ENCODE peak calls at places on chromosomes 16 and 17, in six cellular contexts. A, C, E, W, O and U are unnamed samples.

GRCh38 chr17:2397247-2398171 is 3.4 kb downstream of the MNT start:
- DNase-seq in A (no peak), C (no peak), E (no peak), W (no peak), O (no peak), U (no peak)

GRCh38 chr17:3768341-3768740 is 32.6 kb downstream of the ITGAE start:
- DNase-seq in A (no peak), C (no peak), E (no peak), W (no peak), O (no peak), U (no peak)

GRCh38 chr17:17849863-17850373 is 13.1 kb upstream of the SREBF1 start:
- DNase-seq in A (peak; percentile 44), C (peak; percentile 69), E (peak; percentile 58), W (peak; percentile 59), O (no peak), U (peak; percentile 42)

GRCh38 chr17:76384222-76384986 is at the start of gene SPHK1:
- DNase-seq in A (peak; percentile 84), C (no peak), E (peak; percentile 90), W (peak; percentile 74), O (peak; percentile 77), U (peak; percentile 78)

GRCh38 chr17:32100971-32101631 is 41.2 kb upstream of the RHOT1 start:
- DNase-seq in A (no peak), C (no peak), E (no peak), W (peak; percentile 72), O (no peak), U (no peak)

GRCh38 chr17:3818786-3819185 is 17.8 kb upstream of the ITGAE start:
- DNase-seq in A (no peak), C (no peak), E (no peak), W (no peak), O (no peak), U (no peak)

GRCh38 chr17:77399319-77399959 is 258.7 kb downstream of the SEC14L1 start:
- DNase-seq in A (no peak), C (no peak), E (no peak), W (no peak), O (no peak), U (no peak)

GRCh38 chr17:46853896-46854444 is 2.6 kb downstream of the WNT9B start:
- DNase-seq in A (no peak), C (no peak), E (no peak), W (no peak), O (no peak), U (no peak)

GRCh38 chr16:27408012-27408601 is 6.1 kb downstream of the IL21R start:
- DNase-seq in A (no peak), C (peak; percentile 57), E (no peak), W (peak; percentile 17), O (no peak), U (no peak)

GRCh38 chr16:15822957-15823356 is 33.9 kb downstream of the MYH11 start:
- DNase-seq in A (no peak), C (no peak), E (no peak), W (no peak), O (no peak), U (no peak)

GRCh38 chr16:56189990-56190902 is 1.0 kb upstream of the GNAO1 start:
- DNase-seq in A (no peak), C (no peak), E (peak; percentile 18), W (no peak), O (no peak), U (no peak)

GRCh38 chr16:51759329-51759728 is 608.3 kb upstream of the SALL1 start:
- DNase-seq in A (no peak), C (no peak), E (no peak), W (no peak), O (peak; percentile 57), U (no peak)

GRCh38 chr16:57859331-57859730 is 57.0 kb upstream of the KIFC3 start:
- DNase-seq in A (peak; percentile 82), C (no peak), E (peak; percentile 79), W (no peak), O (peak; percentile 38), U (no peak)

GRCh38 chr17:66664336-66664735 is 170.6 kb upstream of the CACNG5 start:
- DNase-seq in A (no peak), C (no peak), E (no peak), W (no peak), O (no peak), U (no peak)

GRCh38 chr17:66663041-66663494 is 171.8 kb upstream of the CACNG5 start:
- DNase-seq in A (no peak), C (no peak), E (no peak), W (no peak), O (peak; percentile 15), U (no peak)

GRCh38 chr17:66662496-66662895 is 172.4 kb upstream of the CACNG5 start:
- DNase-seq in A (no peak), C (no peak), E (no peak), W (no peak), O (no peak), U (no peak)

GRCh38 chr17:66661411-66661843 is 173.5 kb upstream of the CACNG5 start:
- DNase-seq in A (peak; percentile 77), C (no peak), E (no peak), W (no peak), O (no peak), U (no peak)

DNA sequence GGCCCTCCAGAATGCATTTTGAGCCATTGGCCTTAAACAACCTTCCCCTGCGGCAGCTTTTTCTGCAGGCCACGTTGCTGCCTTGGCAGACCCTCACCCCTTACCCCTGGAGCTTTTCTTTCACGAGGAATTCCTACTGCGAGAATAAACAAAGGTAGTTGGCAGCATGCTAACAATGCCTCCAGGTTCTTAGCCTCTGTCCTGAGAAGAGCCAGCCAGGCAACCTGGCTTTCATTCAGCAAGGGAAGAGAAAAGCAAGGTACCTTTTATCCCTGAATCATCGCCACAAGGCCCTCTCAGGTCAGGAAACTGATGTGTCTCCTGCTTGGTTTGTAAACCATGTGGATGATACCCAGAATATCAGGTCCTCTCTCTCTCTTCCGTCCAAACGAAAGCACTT is 173.1 kb upstream of the CACNG5 start:
- DNase-seq in A (no peak), C (no peak), E (no peak), W (no peak), O (no peak), U (no peak)
- H3K27ac ChIP-seq in A (peak overlapping the region; percentile 29), C (no peak overlapping the region), E (no peak overlapping the region), W (no peak overlapping the region), O (no peak overlapping the region), U (no peak overlapping the region)

DNA sequence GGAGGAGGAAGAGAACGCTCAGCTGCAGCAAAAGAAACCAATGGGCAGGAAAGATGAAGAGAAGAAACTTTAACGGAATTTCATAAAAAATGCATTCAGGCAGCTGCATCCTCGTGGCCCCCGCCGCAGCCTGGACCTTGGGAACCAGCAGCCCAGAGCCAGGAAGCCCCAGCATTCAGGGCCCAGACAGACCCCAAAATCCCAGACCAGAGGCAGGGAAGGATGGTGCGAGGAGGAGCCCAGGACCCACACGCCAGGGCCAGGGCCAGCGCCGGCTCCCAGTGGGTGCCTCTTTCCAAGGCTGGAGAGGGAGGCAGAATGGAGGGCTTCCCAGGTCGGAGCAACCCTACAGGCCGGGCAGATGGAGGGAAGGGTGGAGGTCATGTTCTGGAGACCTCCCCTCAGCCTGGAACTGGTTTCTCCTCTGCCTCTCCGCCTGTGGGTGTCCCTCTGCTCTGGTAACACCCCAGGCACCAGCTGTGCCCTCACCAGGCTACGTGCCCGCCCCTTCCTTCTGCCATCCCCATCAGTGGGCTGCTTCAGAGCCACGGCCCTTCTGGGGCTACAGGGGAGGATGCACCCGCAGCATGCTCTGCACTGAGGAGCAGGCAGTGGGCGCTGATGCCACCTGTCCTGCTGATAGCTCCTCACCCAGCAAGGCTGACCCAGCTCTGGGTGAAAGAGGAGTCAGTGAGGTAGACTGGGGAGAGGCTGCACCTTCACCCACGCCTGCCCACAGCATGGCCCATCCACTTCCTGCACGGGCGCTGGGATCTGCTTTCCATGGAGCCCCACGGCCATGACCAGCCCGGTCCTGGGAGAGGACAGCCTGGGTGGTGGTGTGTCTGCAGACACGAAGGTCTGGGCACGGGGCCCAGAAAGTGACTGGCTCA is 1.2 kb upstream of the MIF4GD start:
- DNase-seq in A (peak; percentile 33), C (peak; percentile 19), E (no peak), W (no peak), O (peak; percentile 23), U (peak; percentile 71)
- H3K27ac ChIP-seq in A (peak overlapping the region; percentile 96), C (peak overlapping the region; percentile 84), E (no peak overlapping the region), W (peak overlapping the region; percentile 93), O (no peak overlapping the region), U (peak overlapping the region; percentile 97)

GRCh38 chr16:75099738-75100615 is 16.6 kb downstream of the LDHD start:
- DNase-seq in A (no peak), C (no peak), E (no peak), W (peak; percentile 36), O (no peak), U (no peak)
- H3K27ac ChIP-seq in A (peak overlapping the region; percentile 0), C (peak overlapping the region; percentile 50), E (no peak overlapping the region), W (peak overlapping the region; percentile 20), O (peak overlapping the region; percentile 10), U (peak overlapping the region; percentile 81)

GRCh38 chr16:82639666-82640336 is 13.0 kb downstream of the CDH13 start:
- DNase-seq in A (peak; percentile 55), C (peak; percentile 14), E (peak; percentile 82), W (peak; percentile 57), O (peak; percentile 53), U (peak; percentile 57)
- H3K27ac ChIP-seq in A (no peak overlapping the region), C (no peak overlapping the region), E (no peak overlapping the region), W (no peak overlapping the region), O (no peak overlapping the region), U (peak overlapping the region; percentile 16)

GRCh38 chr17:37824534-37825485 is 80.0 kb upstream of the HNF1B start:
- DNase-seq in A (peak; percentile 79), C (no peak), E (no peak), W (no peak), O (no peak), U (no peak)
- H3K27ac ChIP-seq in A (peak overlapping the region; percentile 87), C (no peak overlapping the region), E (no peak overlapping the region), W (no peak overlapping the region), O (no peak overlapping the region), U (no peak overlapping the region)

GRCh38 chr17:54903375-54903774 is 2.7 kb downstream of the TOM1L1 start:
- DNase-seq in A (peak; percentile 39), C (no peak), E (no peak), W (peak; percentile 87), O (no peak), U (peak; percentile 48)
- H3K27ac ChIP-seq in A (no peak overlapping the region), C (no peak overlapping the region), E (no peak overlapping the region), W (no peak overlapping the region), O (no peak overlapping the region), U (no peak overlapping the region)

DNA sequence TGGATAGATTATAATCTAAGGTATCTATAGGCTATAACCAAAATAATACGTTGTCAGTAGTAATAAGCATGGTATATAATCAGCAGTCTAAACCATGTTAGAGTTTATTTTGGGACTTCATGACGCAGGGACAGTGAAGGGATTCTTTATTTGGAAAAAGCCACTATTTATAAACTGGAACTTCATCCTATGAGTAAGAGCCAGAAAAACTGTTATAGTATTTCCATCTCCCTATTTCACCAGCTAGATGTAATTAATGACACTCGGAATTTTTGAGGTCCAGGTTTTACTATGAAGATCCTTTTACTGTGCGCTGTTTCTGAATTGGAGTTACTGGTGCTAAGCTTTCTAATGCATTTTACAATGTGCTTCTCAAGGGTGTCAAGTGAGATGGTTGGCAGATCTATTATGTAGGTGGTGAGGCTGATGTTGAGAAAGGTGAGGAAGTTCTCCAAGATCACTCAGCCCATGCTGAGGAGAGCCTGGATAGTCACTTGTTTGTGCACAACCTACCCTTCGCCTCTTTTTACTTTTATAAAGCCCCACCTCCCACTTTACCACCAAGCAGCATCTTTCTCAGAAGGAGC is 149.3 kb downstream of the MSI2 start:
- DNase-seq in A (no peak), C (no peak), E (peak; percentile 19), W (no peak), O (no peak), U (no peak)
- H3K27ac ChIP-seq in A (no peak overlapping the region), C (no peak overlapping the region), E (peak overlapping the region; percentile 96), W (no peak overlapping the region), O (peak overlapping the region; percentile 97), U (peak overlapping the region; percentile 43)